ENCODE peak calls at places on chromosomes 5 and 9, in ten cellular contexts. F is astrocyte; Q is trophoblast cell; G is psoas muscle; Y is Peyer's patch; J is foreskin keratinocyte; W is HAP-1; O is ascending aorta; Z is aorta; H is CD8-positive, alpha-beta memory T cell. E is an unnamed sample. For H3K4me1, the result is how much of the 10 kb centered on the place peaks cover.

GRCh38 chr5:73274870-73275756 is 102.1 kb downstream of the TMEM174 start:
- DNase-seq in F (no peak), Q (no peak), G (peak), Y (no peak), J (no peak), W (no peak), O (no peak), Z (peak), H (no peak), E (no peak)

GRCh38 chr5:4947899-4948556 is 192.1 kb upstream of the ADAMTS16 start:
- DNase-seq in F (no peak), Q (no peak), G (no peak), Y (no peak), J (no peak), W (no peak), O (no peak), Z (no peak), H (no peak), E (no peak)

GRCh38 chr5:143977891-143978448 is 166.0 kb downstream of the HMHB1 start:
- DNase-seq in F (peak), Q (peak), G (no peak), Y (no peak), J (peak), W (no peak), O (no peak), Z (no peak), H (no peak), E (no peak)

GRCh38 chr5:119322312-119322947 is 33.4 kb upstream of the TNFAIP8 start:
- DNase-seq in F (no peak), Q (peak), G (no peak), Y (no peak), J (peak), W (no peak), O (no peak), Z (no peak), H (no peak), E (no peak)

GRCh38 chr9:4413856-4414255 is 76.4 kb upstream of the SLC1A1 start:
- DNase-seq in F (no peak), Q (peak), G (no peak), Y (no peak), J (peak), W (no peak), O (no peak), Z (no peak), H (no peak), E (no peak)

GRCh38 chr5:89117131-89117644 is 234.2 kb upstream of the MEF2C start:
- DNase-seq in F (peak), Q (no peak), G (no peak), Y (peak), J (peak), W (no peak), O (no peak), Z (no peak), H (no peak), E (no peak)

GRCh38 chr5:66255702-66256101 is 111.6 kb downstream of the SREK1 start:
- DNase-seq in F (no peak), Q (no peak), G (no peak), Y (no peak), J (no peak), W (no peak), O (no peak), Z (no peak), H (no peak), E (no peak)

GRCh38 chr9:125258832-125259534 is 2.6 kb upstream of the GAPVD1 start:
- DNase-seq in F (no peak), Q (no peak), G (no peak), Y (no peak), J (no peak), W (no peak), O (no peak), Z (no peak), H (no peak), E (no peak)

GRCh38 chr9:105912157-105912867 is 218.0 kb downstream of the TMEM38B start:
- DNase-seq in F (no peak), Q (no peak), G (no peak), Y (no peak), J (no peak), W (no peak), O (no peak), Z (no peak), H (no peak), E (no peak)

GRCh38 chr5:178114325-178115135 is 1.2 kb downstream of the N4BP3 start:
- DNase-seq in F (no peak), Q (peak), G (no peak), Y (peak), J (no peak), W (no peak), O (no peak), Z (no peak), H (peak), E (no peak)

GRCh38 chr5:74464512-74465209 is 175.9 kb downstream of the ENC1 start:
- DNase-seq in F (peak), Q (no peak), G (no peak), Y (no peak), J (no peak), W (no peak), O (no peak), Z (no peak), H (no peak), E (no peak)

GRCh38 chr9:24189986-24190385 is 355.7 kb downstream of the IZUMO3 start:
- DNase-seq in F (no peak), Q (no peak), G (no peak), Y (no peak), J (peak), W (no peak), O (no peak), Z (no peak), H (no peak), E (no peak)

GRCh38 chr5:158431369-158432029 is 572.6 kb upstream of the CLINT1 start:
- DNase-seq in F (peak), Q (no peak), G (no peak), Y (no peak), J (no peak), W (no peak), O (no peak), Z (no peak), H (no peak), E (peak)

GRCh38 chr5:53427965-53428364 is 52.5 kb upstream of the FST start:
- DNase-seq in F (no peak), Q (no peak), G (no peak), Y (no peak), J (no peak), W (no peak), O (no peak), Z (no peak), H (no peak), E (no peak)

GRCh38 chr5:50808406-50808805 is 142.0 kb downstream of the PARP8 start:
- DNase-seq in F (no peak), Q (no peak), G (no peak), Y (no peak), J (peak), W (no peak), O (no peak), Z (no peak), H (no peak), E (no peak)

GRCh38 chr5:124663101-124663506 is 83.3 kb downstream of the ZNF608 start:
- DNase-seq in F (no peak), Q (peak), G (no peak), Y (no peak), J (peak), W (peak), O (no peak), Z (no peak), H (no peak), E (no peak)

GRCh38 chr5:40378431-40379175 is 301.1 kb upstream of the PTGER4 start:
- DNase-seq in F (no peak), Q (no peak), G (no peak), Y (no peak), J (no peak), W (no peak), O (no peak), Z (no peak), H (peak), E (peak)

GRCh38 chr9:91681461-91682305 is 258.1 kb upstream of the NFIL3 start:
- DNase-seq in F (peak), Q (peak), G (peak), Y (peak), J (no peak), W (peak), O (peak), Z (peak), H (peak), E (no peak)

GRCh38 chr5:88934401-88934800 is 51.4 kb upstream of the MEF2C start:
- DNase-seq in F (no peak), Q (no peak), G (no peak), Y (no peak), J (no peak), W (no peak), O (no peak), Z (no peak), H (no peak), E (no peak)

GRCh38 chr5:175013251-175013650 is 288.9 kb downstream of the MSX2 start:
- DNase-seq in F (no peak), Q (no peak), G (no peak), Y (no peak), J (no peak), W (no peak), O (no peak), Z (no peak), H (no peak), E (no peak)

GRCh38 chr9:138025417-138025816 is 147.8 kb downstream of the CACNA1B start:
- DNase-seq in F (no peak), Q (no peak), G (no peak), Y (peak), J (no peak), W (no peak), O (peak), Z (no peak), H (no peak), E (no peak)

GRCh38 chr5:2704806-2705645 is 46.5 kb downstream of the IRX2 start:
- DNase-seq in F (no peak), Q (no peak), G (no peak), Y (no peak), J (no peak), W (no peak), O (no peak), Z (no peak), H (no peak), E (no peak)

GRCh38 chr5:79858097-79858723 is 132.9 kb downstream of the MTX3 start:
- DNase-seq in F (peak), Q (peak), G (peak), Y (peak), J (peak), W (peak), O (peak), Z (peak), H (peak), E (peak)

GRCh38 chr5:170552486-170553122 is 48.8 kb downstream of the KCNIP1 start:
- DNase-seq in F (peak), Q (no peak), G (peak), Y (peak), J (peak), W (no peak), O (peak), Z (peak), H (no peak), E (no peak)

GRCh38 chr5:116402235-116402634 is 172.4 kb downstream of the SEMA6A start:
- DNase-seq in F (no peak), Q (no peak), G (no peak), Y (no peak), J (no peak), W (peak), O (no peak), Z (no peak), H (no peak), E (no peak)

GRCh38 chr9:104842698-104843097 is 78.8 kb downstream of the NIPSNAP3B start:
- DNase-seq in F (no peak), Q (no peak), G (no peak), Y (no peak), J (no peak), W (no peak), O (no peak), Z (no peak), H (no peak), E (no peak)

GRCh38 chr5:59597690-59598546 is 295.6 kb downstream of the PDE4D start:
- DNase-seq in F (no peak), Q (no peak), G (no peak), Y (no peak), J (peak), W (no peak), O (no peak), Z (no peak), H (no peak), E (no peak)

GRCh38 chr5:93573627-93573974 is 7.4 kb downstream of the NR2F1-AS1 start:
- DNase-seq in F (no peak), Q (no peak), G (no peak), Y (no peak), J (no peak), W (no peak), O (no peak), Z (no peak), H (no peak), E (no peak)

GRCh38 chr5:97074859-97075489 is 67.4 kb downstream of the LIX1 start:
- DNase-seq in F (no peak), Q (no peak), G (no peak), Y (no peak), J (no peak), W (no peak), O (no peak), Z (no peak), H (no peak), E (no peak)

GRCh38 chr9:97696025-97696822 is 916 bp downstream of the XPA start:
- DNase-seq in F (peak), Q (no peak), G (no peak), Y (no peak), J (no peak), W (peak), O (no peak), Z (no peak), H (no peak), E (peak)

GRCh38 chr5:127830157-127830556 is 127.0 kb downstream of the CCDC192 start:
- DNase-seq in F (peak), Q (no peak), G (no peak), Y (no peak), J (no peak), W (no peak), O (no peak), Z (no peak), H (no peak), E (no peak)

GRCh38 chr9:131618071-131618479 is 72.8 kb downstream of the PRRT1B start:
- DNase-seq in F (no peak), Q (no peak), G (peak), Y (no peak), J (peak), W (no peak), O (no peak), Z (peak), H (no peak), E (no peak)

GRCh38 chr5:76488969-76489368 is 85.9 kb downstream of the IQGAP2 start:
- DNase-seq in F (no peak), Q (no peak), G (no peak), Y (no peak), J (no peak), W (no peak), O (no peak), Z (no peak), H (no peak), E (no peak)
- H3K4me1 ChIP-seq in F (under half), Q (under half), G (under half), Y (under half), J (under half), W (under half), O (under half), Z (under half), H (under half), E (under half)

DNA sequence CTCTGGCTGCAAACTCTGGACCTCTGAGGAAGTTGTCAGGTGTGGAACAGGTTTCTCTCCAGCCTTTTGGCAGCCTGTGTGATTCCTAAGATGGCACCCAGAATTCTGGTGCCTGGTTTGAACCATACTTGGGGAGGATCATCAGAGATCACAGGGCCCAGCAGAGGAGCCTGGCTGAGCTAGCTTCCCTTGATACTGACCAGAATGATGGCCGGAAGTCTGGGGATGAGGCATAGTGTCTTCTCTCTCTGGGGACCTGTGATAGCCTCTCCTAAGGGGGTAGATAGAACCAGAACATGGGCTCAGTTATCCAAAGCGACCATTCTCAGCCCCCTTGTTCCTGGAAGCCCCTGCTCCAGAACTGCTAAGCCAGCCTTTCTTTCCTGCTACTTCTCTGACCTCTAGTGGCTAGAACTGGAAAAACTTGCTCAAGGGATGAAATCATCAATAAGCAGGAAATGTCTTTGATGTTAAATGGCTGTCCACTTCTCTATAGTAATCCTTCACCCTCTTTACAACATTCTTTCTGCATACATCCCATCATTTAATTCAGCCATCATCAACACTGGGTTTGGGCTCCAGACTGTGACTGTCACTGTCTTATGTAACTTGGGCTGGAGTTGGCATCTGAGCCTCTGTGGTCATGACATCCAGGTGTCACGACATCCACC is 55.1 kb downstream of the C9orf152 start:
- DNase-seq in F (no peak), Q (peak), G (no peak), Y (no peak), J (peak), W (peak), O (no peak), Z (no peak), H (peak), E (no peak)
- H3K4me1 ChIP-seq in F (under half), Q (under half), G (under half), Y (under half), J (under half), W (under half), O (half or more), Z (under half), H (under half), E (under half)

GRCh38 chr5:172871561-172871960 is 37.5 kb downstream of the ERGIC1 start:
- DNase-seq in F (no peak), Q (no peak), G (no peak), Y (no peak), J (no peak), W (no peak), O (no peak), Z (no peak), H (no peak), E (no peak)

GRCh38 chr5:172871982-172872381 is 37.9 kb downstream of the ERGIC1 start:
- DNase-seq in F (no peak), Q (no peak), G (no peak), Y (no peak), J (no peak), W (no peak), O (no peak), Z (no peak), H (no peak), E (no peak)

GRCh38 chr5:172873513-172873912 is 39.5 kb downstream of the ERGIC1 start:
- DNase-seq in F (no peak), Q (no peak), G (no peak), Y (no peak), J (no peak), W (no peak), O (no peak), Z (no peak), H (no peak), E (no peak)

GRCh38 chr5:172874647-172875371 is 40.8 kb downstream of the ERGIC1 start:
- DNase-seq in F (no peak), Q (no peak), G (no peak), Y (no peak), J (no peak), W (no peak), O (no peak), Z (no peak), H (no peak), E (no peak)

DNA sequence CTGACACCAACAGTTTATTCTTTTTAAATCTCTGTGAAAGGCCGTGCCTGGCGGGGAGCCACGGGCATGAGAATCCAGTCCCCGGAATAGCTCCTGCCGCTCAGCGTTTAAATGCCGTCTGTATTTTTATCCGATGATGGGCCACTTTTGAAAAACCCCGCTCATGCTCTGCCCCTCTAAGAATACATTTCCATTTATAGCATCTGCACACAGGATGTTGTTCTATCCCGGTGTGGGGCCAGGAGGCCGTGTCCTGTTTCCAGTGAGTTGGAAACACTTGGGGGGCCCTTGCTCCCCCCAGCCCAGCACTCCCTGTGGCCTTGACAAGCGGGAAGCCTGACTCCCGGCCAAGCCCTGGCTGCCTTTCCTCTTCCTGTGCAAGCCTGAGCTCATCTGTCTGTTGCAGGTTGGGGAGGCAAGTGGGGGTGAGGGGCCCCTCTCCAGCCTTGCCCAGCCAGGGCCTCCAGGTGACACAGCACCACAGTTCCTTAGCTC is 39.0 kb downstream of the ERGIC1 start:
- DNase-seq in F (peak), Q (no peak), G (peak), Y (peak), J (peak), W (no peak), O (peak), Z (peak), H (no peak), E (no peak)
- H3K4me1 ChIP-seq in F (half or more), Q (under half), G (half or more), Y (under half), J (under half), W (under half), O (half or more), Z (under half), H (under half), E (under half)

DNA sequence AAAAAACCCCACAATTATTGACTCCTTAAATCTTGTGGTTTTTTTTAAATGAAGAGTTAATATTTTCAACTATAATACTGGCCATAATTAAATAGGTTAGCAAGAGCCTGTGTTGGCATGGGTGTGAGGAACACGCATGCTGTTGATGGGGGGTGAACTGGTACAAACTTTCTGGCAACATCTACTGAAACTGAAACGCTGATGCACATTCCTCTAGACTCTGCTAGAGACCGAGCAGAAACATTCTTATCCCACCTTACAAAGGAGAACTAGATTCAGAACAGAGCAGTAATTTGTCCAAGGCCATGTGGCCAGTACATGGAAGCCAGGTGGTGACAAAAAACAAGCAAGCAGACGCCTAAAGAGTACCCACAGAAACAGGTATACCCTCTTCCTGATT is 2.4 kb downstream of the BICD2 start:
- DNase-seq in F (no peak), Q (no peak), G (no peak), Y (no peak), J (no peak), W (no peak), O (peak), Z (no peak), H (no peak), E (no peak)
- H3K4me1 ChIP-seq in F (under half), Q (under half), G (half or more), Y (under half), J (under half), W (under half), O (under half), Z (under half), H (under half), E (under half)

DNA sequence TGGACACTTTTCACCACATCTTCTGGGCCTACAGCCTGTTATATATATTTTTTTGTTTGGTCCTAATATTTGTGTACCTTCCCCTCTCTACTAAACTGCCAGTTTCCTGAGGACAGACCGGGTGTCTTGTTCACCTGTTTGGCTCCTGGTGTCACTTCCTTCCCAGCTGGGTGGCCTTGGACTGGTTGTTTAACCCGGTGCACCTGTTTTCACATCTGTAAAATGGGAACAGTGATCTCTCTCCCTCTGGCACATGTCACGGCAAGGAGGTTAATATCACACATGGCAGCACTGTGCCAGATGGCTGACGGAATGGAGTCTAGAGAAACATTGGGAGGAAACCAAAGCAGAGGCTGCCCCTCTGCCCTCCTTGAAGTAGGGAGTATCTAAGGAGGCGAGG is 79.7 kb downstream of the DAB2IP start:
- DNase-seq in F (no peak), Q (no peak), G (no peak), Y (no peak), J (no peak), W (no peak), O (no peak), Z (no peak), H (no peak), E (no peak)
- H3K4me1 ChIP-seq in F (under half), Q (under half), G (half or more), Y (under half), J (under half), W (under half), O (half or more), Z (under half), H (under half), E (under half)

GRCh38 chr9:133939386-133939785 is 52.7 kb downstream of the VAV2 start:
- DNase-seq in F (no peak), Q (no peak), G (no peak), Y (no peak), J (no peak), W (no peak), O (no peak), Z (no peak), H (no peak), E (no peak)
- H3K4me1 ChIP-seq in F (under half), Q (under half), G (under half), Y (under half), J (under half), W (under half), O (under half), Z (under half), H (under half), E (under half)

E was measured in naive thymus-derived CD4-positive, alpha-beta T cell.